ENCODE peak calls at places on chromosomes 16 and 17, in five cellular contexts. D is NCI-H2107, Y is HuH-7, C is NCI-H774, S is dorsolateral prefrontal cortex. J is an unnamed sample.

GRCh38 chr17:80920406-80920805 is 71.2 kb upstream of the CHMP6 start:
- DNase-seq in D (no peak), Y (no peak), C (no peak), S (no peak), J (no peak)

GRCh38 chr16:31117384-31118222 is at the start of gene KAT8:
- DNase-seq in D (peak; percentile 95), Y (peak; percentile 97), C (peak; percentile 96), S (peak; percentile 99), J (peak; percentile 99)

GRCh38 chr16:30985401-30986128 is 558 bp downstream of the HSD3B7 start:
- DNase-seq in D (peak; percentile 79), Y (peak; percentile 86), C (peak; percentile 72), S (no peak), J (peak; percentile 76)

GRCh38 chr17:79713391-79713790 is 17.4 kb upstream of the ENPP7 start:
- DNase-seq in D (no peak), Y (no peak), C (no peak), S (no peak), J (no peak)

GRCh38 chr17:82810644-82811430 is 29.0 kb downstream of the ZNF750 start:
- DNase-seq in D (no peak), Y (no peak), C (no peak), S (no peak), J (no peak)

GRCh38 chr16:4273858-4274291 is 1.1 kb upstream of the TFAP4 start:
- DNase-seq in D (peak; percentile 26), Y (peak; percentile 66), C (peak; percentile 28), S (no peak), J (peak; percentile 61)

GRCh38 chr16:56950881-56951771 is 10.6 kb upstream of the CETP start:
- DNase-seq in D (peak; percentile 45), Y (peak; percentile 60), C (no peak), S (no peak), J (no peak)

GRCh38 chr17:48995332-48995870 is 1.8 kb upstream of the IGF2BP1 start:
- DNase-seq in D (no peak), Y (no peak), C (no peak), S (no peak), J (peak; percentile 37)

GRCh38 chr16:73483076-73483791 is 435.3 kb upstream of the ZFHX3 start:
- DNase-seq in D (no peak), Y (no peak), C (no peak), S (no peak), J (no peak)

GRCh38 chr17:42288985-42289862 is 926 bp downstream of the STAT5A start:
- DNase-seq in D (no peak), Y (no peak), C (peak; percentile 69), S (peak; percentile 43), J (no peak)

GRCh38 chr16:4521971-4522623 is 16.5 kb downstream of the CDIP1 start:
- DNase-seq in D (peak; percentile 89), Y (no peak), C (no peak), S (peak; percentile 85), J (no peak)